ENCODE peak calls at places on chromosomes 5 and 9, in ten cellular contexts. T is body of pancreas, U is heart right ventricle, S is adrenal gland, Z is hepatocyte, L is sigmoid colon, J is uterus, I is right atrium auricular region, P is colonic mucosa, O is IMR-90. E is an unnamed sample.

GRCh38 chr9:136761545-136761981 is 2.8 kb downstream of the LCN15 start:
- DNase-seq in T (no peak), U (no peak), S (no peak), Z (no peak), L (peak; percentile 53), J (no peak), I (no peak), P (no peak), O (no peak), E (no peak)

GRCh38 chr9:124133752-124134151 is 122.2 kb downstream of the LHX2 start:
- DNase-seq in T (peak; percentile 58), U (peak; percentile 29), S (peak; percentile 29), Z (no peak), L (no peak), J (no peak), I (no peak), P (peak; percentile 64), O (peak; percentile 26), E (peak; percentile 36)

GRCh38 chr5:41908374-41909079 is 4.4 kb downstream of the RIMOC1 start:
- DNase-seq in T (no peak), U (no peak), S (no peak), Z (no peak), L (no peak), J (no peak), I (no peak), P (no peak), O (peak; percentile 80), E (no peak)

GRCh38 chr9:19512432-19512831 is 103.6 kb downstream of the ACER2 start:
- DNase-seq in T (no peak), U (no peak), S (no peak), Z (no peak), L (no peak), J (no peak), I (no peak), P (no peak), O (no peak), E (no peak)

GRCh38 chr5:144457160-144457559 is 286.5 kb downstream of the KCTD16 start:
- DNase-seq in T (no peak), U (no peak), S (no peak), Z (no peak), L (no peak), J (no peak), I (no peak), P (no peak), O (no peak), E (no peak)

GRCh38 chr5:51382508-51382758 is 815 bp upstream of the ISL1 start:
- DNase-seq in T (no peak), U (no peak), S (no peak), Z (no peak), L (no peak), J (no peak), I (no peak), P (no peak), O (no peak), E (no peak)

GRCh38 chr9:113463418-113464285 is at the start of gene RGS3:
- DNase-seq in T (peak; percentile 77), U (peak; percentile 63), S (peak; percentile 76), Z (peak; percentile 75), L (peak; percentile 84), J (no peak), I (peak; percentile 59), P (peak; percentile 92), O (no peak), E (peak; percentile 15)

GRCh38 chr5:22473865-22474264 is 379.3 kb downstream of the CDH12 start:
- DNase-seq in T (no peak), U (no peak), S (no peak), Z (no peak), L (no peak), J (no peak), I (no peak), P (no peak), O (no peak), E (no peak)

GRCh38 chr9:133953976-133954709 is 38.0 kb downstream of the VAV2 start:
- DNase-seq in T (no peak), U (no peak), S (no peak), Z (no peak), L (no peak), J (no peak), I (no peak), P (no peak), O (no peak), E (no peak)

GRCh38 chr9:84822589-84823233 is 153.2 kb downstream of the NTRK2 start:
- DNase-seq in T (no peak), U (no peak), S (no peak), Z (no peak), L (no peak), J (no peak), I (no peak), P (no peak), O (no peak), E (no peak)
- H3K4me3 ChIP-seq in T (no peak overlapping the region), U (no peak overlapping the region), S (no peak overlapping the region), Z (no peak overlapping the region), L (no peak overlapping the region), J (no peak overlapping the region), I (no peak overlapping the region), P (no peak overlapping the region), O (no peak overlapping the region), E (no peak overlapping the region)

DNA sequence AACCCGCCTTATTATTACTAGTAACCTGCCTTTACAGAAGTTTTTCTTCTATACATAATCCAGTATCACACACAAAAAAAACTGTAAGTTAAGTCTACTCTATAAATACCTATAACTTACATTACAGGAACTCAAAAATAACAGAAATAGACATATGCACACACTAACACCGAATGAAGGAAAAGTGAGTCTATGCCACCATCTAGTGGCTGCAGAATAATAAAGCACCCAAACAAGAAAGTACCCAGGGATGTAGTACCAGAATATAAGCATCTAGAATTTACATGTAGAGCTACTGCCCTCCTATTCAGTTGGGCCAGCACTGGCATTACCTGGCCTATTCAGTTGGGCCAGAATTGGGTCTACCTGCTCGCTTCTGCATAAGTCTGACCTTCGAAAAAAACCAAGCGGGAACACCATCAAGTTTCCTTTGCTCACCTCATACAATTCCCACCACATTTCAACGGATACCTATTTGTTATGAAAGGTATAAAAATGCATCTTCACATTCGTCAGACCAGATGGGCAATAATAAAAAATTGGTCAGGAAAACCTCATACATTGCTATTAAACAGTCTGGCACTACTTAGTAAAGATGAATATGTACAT is 4.0 kb upstream of the NIPSNAP3A start:
- DNase-seq in T (no peak), U (peak; percentile 16), S (no peak), Z (peak; percentile 57), L (no peak), J (no peak), I (no peak), P (no peak), O (peak; percentile 73), E (no peak)
- TF ChIP-seq CTCF in T (peak; percentile 82), U (peak; percentile 77), S (peak; percentile 75), Z (peak; percentile 75), L (peak; percentile 60), J (peak; percentile 64), I (peak; percentile 44), P (peak; percentile 59), O (peak; percentile 87), E (peak; percentile 62)

GRCh38 chr9:135343733-135344522 is 135.7 kb upstream of the PPP1R26 start:
- DNase-seq in T (peak; percentile 78), U (peak; percentile 63), S (peak; percentile 62), Z (peak; percentile 79), L (peak; percentile 70), J (peak; percentile 25), I (no peak), P (peak; percentile 56), O (peak; percentile 5), E (peak; percentile 72)

GRCh38 chr9:135340726-135341475 is 138.7 kb upstream of the PPP1R26 start:
- DNase-seq in T (no peak), U (no peak), S (no peak), Z (no peak), L (peak; percentile 46), J (peak; percentile 4), I (no peak), P (no peak), O (no peak), E (peak; percentile 25)

GRCh38 chr9:135343136-135343535 is 136.4 kb upstream of the PPP1R26 start:
- DNase-seq in T (no peak), U (no peak), S (no peak), Z (no peak), L (peak; percentile 43), J (no peak), I (no peak), P (no peak), O (no peak), E (peak; percentile 27)

GRCh38 chr9:135341612-135342169 is 137.9 kb upstream of the PPP1R26 start:
- DNase-seq in T (no peak), U (no peak), S (no peak), Z (no peak), L (peak; percentile 57), J (no peak), I (no peak), P (no peak), O (no peak), E (peak; percentile 37)

GRCh38 chr9:135342206-135343130 is 137.1 kb upstream of the PPP1R26 start:
- DNase-seq in T (no peak), U (no peak), S (no peak), Z (no peak), L (peak; percentile 44), J (no peak), I (no peak), P (no peak), O (no peak), E (peak; percentile 36)
- H3K27me3 ChIP-seq in T (no peaks in the 10 kb centered on the region), U (peaks cover 64% of the 10 kb centered on the region), S (peaks cover 5% of the 10 kb centered on the region), Z (peaks cover 31% of the 10 kb centered on the region), L (peaks cover 45% of the 10 kb centered on the region), J (no peaks in the 10 kb centered on the region), I (no peaks in the 10 kb centered on the region), P (no peaks in the 10 kb centered on the region), O (no peaks in the 10 kb centered on the region), E (no peaks in the 10 kb centered on the region)

GRCh38 chr9:3527653-3527960 is 1.8 kb upstream of the RFX3 start:
- DNase-seq in T (no peak), U (no peak), S (no peak), Z (no peak), L (no peak), J (no peak), I (no peak), P (no peak), O (no peak), E (no peak)

GRCh38 chr9:3526166-3526902 is 533 bp upstream of the RFX3 start:
- DNase-seq in T (peak; percentile 90), U (peak; percentile 90), S (peak; percentile 85), Z (peak; percentile 93), L (peak; percentile 93), J (peak; percentile 86), I (peak; percentile 88), P (peak; percentile 89), O (peak; percentile 79), E (peak; percentile 90)

GRCh38 chr9:3525836-3526165 is at the start of gene RFX3:
- DNase-seq in T (peak; percentile 89), U (peak; percentile 93), S (peak; percentile 94), Z (peak; percentile 96), L (peak; percentile 95), J (peak; percentile 91), I (peak; percentile 82), P (peak; percentile 90), O (peak; percentile 97), E (peak; percentile 86)

GRCh38 chr9:3526903-3527652 is 1.3 kb upstream of the RFX3 start:
- DNase-seq in T (peak; percentile 22), U (no peak), S (peak; percentile 22), Z (peak; percentile 35), L (no peak), J (peak; percentile 11), I (no peak), P (peak; percentile 53), O (peak; percentile 13), E (no peak)

DNA sequence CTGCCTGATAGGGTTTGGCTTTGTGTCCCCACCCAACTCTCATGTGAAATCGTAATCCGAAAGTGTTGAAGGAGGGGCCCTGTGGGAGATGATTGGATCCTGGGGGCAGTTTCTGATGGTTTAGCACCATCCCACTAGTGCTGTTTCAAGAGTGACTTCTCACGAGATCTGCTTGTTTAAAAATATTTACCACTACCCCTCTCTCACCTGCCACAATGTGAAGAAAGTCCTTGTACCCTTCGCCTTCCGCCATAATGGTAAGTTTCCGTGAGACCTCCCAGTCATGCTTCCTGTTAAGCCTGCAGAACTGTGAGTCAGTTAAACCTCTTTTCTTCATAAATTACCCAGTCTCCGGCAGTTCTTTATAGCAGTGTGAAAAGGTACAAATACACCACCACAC is 2.7 kb upstream of the RFX3 start:
- DNase-seq in T (no peak), U (no peak), S (no peak), Z (no peak), L (no peak), J (no peak), I (no peak), P (no peak), O (no peak), E (no peak)
- H3K4me3 ChIP-seq in T (no peak overlapping the region), U (no peak overlapping the region), S (no peak overlapping the region), Z (no peak overlapping the region), L (no peak overlapping the region), J (no peak overlapping the region), I (no peak overlapping the region), P (no peak overlapping the region), O (no peak overlapping the region), E (no peak overlapping the region)

E was measured in dorsolateral prefrontal cortex.